ENCODE peak calls at places on chromosomes 6 and 20, in four cellular contexts. G, A, R and T are unnamed samples.

GRCh38 chr6:47446974-47447373 is 30.6 kb upstream of the CD2AP start:
- DNase-seq in G (no peak), A (peak), R (no peak), T (no peak)

GRCh38 chr6:45703041-45703739 is 312.5 kb downstream of the CLIC5 start:
- DNase-seq in G (peak), A (peak), R (no peak), T (peak)

GRCh38 chr6:132365319-132365907 is 35.9 kb downstream of the MOXD1 start:
- DNase-seq in G (no peak), A (no peak), R (no peak), T (no peak)

GRCh38 chr6:122755901-122756300 is 23.6 kb upstream of the FABP7 start:
- DNase-seq in G (no peak), A (no peak), R (no peak), T (no peak)

GRCh38 chr6:130674604-130675003 is 152.6 kb upstream of the SMLR1 start:
- DNase-seq in G (no peak), A (peak), R (no peak), T (peak)

GRCh38 chr6:106256201-106256968 is 69.2 kb downstream of the ATG5 start:
- DNase-seq in G (peak), A (peak), R (no peak), T (no peak)

GRCh38 chr20:24892931-24893330 is 56.1 kb upstream of the CST7 start:
- DNase-seq in G (no peak), A (no peak), R (no peak), T (no peak)

GRCh38 chr6:150899231-150899630 is 33.7 kb downstream of the MTHFD1L start:
- DNase-seq in G (no peak), A (no peak), R (no peak), T (no peak)

GRCh38 chr20:63861981-63862901 is 943 bp downstream of the ABHD16B start:
- DNase-seq in G (no peak), A (no peak), R (no peak), T (no peak)

GRCh38 chr6:120872262-120872578 is 462.1 kb downstream of the TBC1D32 start:
- DNase-seq in G (no peak), A (no peak), R (no peak), T (no peak)

GRCh38 chr6:2961491-2961890 is 9.9 kb downstream of the SERPINB6 start:
- DNase-seq in G (no peak), A (no peak), R (no peak), T (no peak)

GRCh38 chr6:71248866-71249265 is 39.7 kb upstream of the OGFRL1 start:
- DNase-seq in G (no peak), A (peak), R (no peak), T (no peak)

GRCh38 chr6:106048331-106048730 is 37.8 kb upstream of the PRDM1 start:
- DNase-seq in G (peak), A (peak), R (no peak), T (no peak)

GRCh38 chr20:7938058-7938457 is 2.2 kb downstream of the HAO1 start:
- DNase-seq in G (peak), A (peak), R (no peak), T (no peak)

GRCh38 chr6:13660273-13660672 is 45.1 kb downstream of the NOL7 start:
- DNase-seq in G (no peak), A (no peak), R (no peak), T (no peak)

GRCh38 chr6:1679691-1680068 is 70.0 kb downstream of the FOXC1 start:
- DNase-seq in G (peak), A (no peak), R (no peak), T (peak)

GRCh38 chr20:50467618-50468373 is 42.4 kb upstream of the PTPN1 start:
- DNase-seq in G (peak), A (peak), R (no peak), T (peak)

GRCh38 chr20:50286609-50287008 is 96.0 kb downstream of the CEBPB start:
- DNase-seq in G (peak), A (peak), R (peak), T (peak)

GRCh38 chr20:36305602-36306556 is at the start of gene DLGAP4:
- DNase-seq in G (no peak), A (no peak), R (no peak), T (no peak)

GRCh38 chr6:106608080-106608668 is 21.1 kb downstream of the RTN4IP1 start:
- DNase-seq in G (peak), A (peak), R (peak), T (peak)

GRCh38 chr6:1266686-1267056 is 45.2 kb upstream of the FOXQ1 start:
- DNase-seq in G (no peak), A (no peak), R (no peak), T (no peak)

GRCh38 chr6:34149831-34150400 is 4.0 kb upstream of the GRM4 start:
- DNase-seq in G (no peak), A (no peak), R (no peak), T (no peak)

GRCh38 chr20:46545077-46545826 is 5.2 kb downstream of the OCSTAMP start:
- DNase-seq in G (no peak), A (peak), R (peak), T (peak)

GRCh38 chr6:38212116-38212515 is 392.6 kb downstream of the ZFAND3 start:
- DNase-seq in G (no peak), A (no peak), R (no peak), T (no peak)

GRCh38 chr6:90066715-90067114 is 172.4 kb downstream of the GJA10 start:
- DNase-seq in G (no peak), A (no peak), R (peak), T (no peak)

GRCh38 chr6:152642578-152643375 is 5.6 kb upstream of the SYNE1 start:
- DNase-seq in G (peak), A (peak), R (peak), T (peak)

GRCh38 chr20:21357851-21358250 is 39.5 kb downstream of the NKX2-4 start:
- DNase-seq in G (no peak), A (no peak), R (no peak), T (peak)

GRCh38 chr20:25250508-25250907 is 2.6 kb downstream of the PYGB start:
- DNase-seq in G (no peak), A (no peak), R (no peak), T (no peak)

GRCh38 chr6:132252113-132252512 is 149.2 kb downstream of the MOXD1 start:
- DNase-seq in G (peak), A (peak), R (no peak), T (no peak)

GRCh38 chr6:20001286-20001685 is 164.1 kb downstream of the ID4 start:
- DNase-seq in G (no peak), A (peak), R (no peak), T (no peak)

GRCh38 chr6:27890351-27891299 is 21.6 kb downstream of the OR2B2 start:
- DNase-seq in G (peak), A (peak), R (peak), T (peak)

GRCh38 chr6:149978610-149979009 is 14.9 kb downstream of the ULBP1 start:
- DNase-seq in G (no peak), A (no peak), R (no peak), T (no peak)

GRCh38 chr6:15927531-15928230 is 201.2 kb upstream of the MYLIP start:
- DNase-seq in G (no peak), A (no peak), R (no peak), T (no peak)

GRCh38 chr20:50824137-50824536 is 29.3 kb downstream of the BCAS4 start:
- DNase-seq in G (no peak), A (peak), R (no peak), T (peak)

GRCh38 chr6:121436966-121437756 is 1.7 kb downstream of the GJA1 start:
- DNase-seq in G (peak), A (peak), R (no peak), T (peak)

GRCh38 chr20:34334654-34335407 is 28.2 kb upstream of the ITCH start:
- DNase-seq in G (peak), A (peak), R (no peak), T (no peak)

GRCh38 chr6:45619994-45620471 is 242.3 kb upstream of the SUPT3H start:
- DNase-seq in G (no peak), A (no peak), R (no peak), T (peak)

GRCh38 chr20:4138056-4138455 is 122.7 kb upstream of the RNF24 start:
- DNase-seq in G (no peak), A (no peak), R (no peak), T (no peak)

DNA sequence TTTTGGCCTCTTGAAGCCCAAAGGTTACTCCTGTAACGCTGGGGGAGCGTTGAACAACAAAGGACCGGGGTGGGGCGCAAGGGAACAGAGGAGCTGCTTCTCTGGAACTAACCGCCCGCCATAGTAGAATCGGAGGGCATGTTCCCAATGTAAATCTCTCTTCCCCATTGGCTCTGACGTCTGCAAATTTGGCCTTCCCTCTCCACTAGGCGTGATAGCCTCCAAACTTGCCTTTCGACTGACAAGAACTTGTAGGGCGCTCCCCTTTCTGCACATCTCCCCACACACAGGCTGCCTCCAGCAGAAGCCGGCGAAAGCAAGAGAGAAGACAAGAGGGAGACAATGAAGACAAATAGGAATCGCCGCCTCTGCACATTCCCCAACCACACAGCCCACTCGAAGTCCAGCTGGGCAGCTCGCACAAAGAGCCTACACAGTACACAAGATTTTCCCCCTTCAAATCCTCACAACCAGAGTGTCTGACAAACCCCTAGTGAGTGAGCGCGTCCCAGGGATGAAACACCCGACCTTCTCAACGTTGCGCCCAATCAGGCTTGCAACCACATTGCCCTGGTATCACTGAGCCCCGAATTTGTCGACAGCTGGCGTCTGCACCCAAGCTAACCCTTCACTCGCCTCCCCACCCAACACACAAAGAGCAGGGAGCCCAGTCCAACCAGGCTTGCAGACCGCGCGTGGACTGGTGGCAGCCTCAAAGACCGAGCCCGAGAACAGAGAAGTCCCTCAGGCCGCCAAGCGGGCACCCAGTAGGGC is 1.5 kb upstream of the COL12A1 start:
- DNase-seq in G (no peak), A (no peak), R (no peak), T (peak)
- H3K4me3 ChIP-seq in G (no peak), A (no peak), R (peak), T (peak)

DNA sequence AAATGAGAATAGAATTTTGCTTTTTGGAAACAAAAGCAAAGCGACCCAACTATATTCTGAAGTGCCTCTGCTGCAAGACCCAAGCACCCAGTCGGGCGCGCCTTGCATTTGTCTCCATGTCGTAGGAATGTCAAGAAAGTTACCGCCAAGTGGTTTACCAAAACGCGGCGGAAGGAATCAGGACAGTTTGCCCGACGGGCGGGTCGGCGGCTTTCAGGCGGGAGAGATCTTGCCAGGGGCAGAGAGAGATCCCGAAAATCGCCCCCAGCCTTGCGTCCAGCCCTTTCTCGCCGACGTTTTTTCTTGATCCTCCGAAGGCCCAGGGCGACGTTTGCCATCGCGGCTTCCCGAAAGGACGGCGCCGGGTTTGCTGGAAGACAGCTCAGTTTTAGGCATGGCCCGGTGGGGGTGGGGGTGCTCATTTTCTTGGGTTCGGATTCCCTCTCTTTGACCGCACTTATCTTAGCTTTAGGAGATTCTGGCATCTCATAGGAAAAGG is 3.9 kb upstream of the LIN28B start:
- DNase-seq in G (no peak), A (no peak), R (no peak), T (no peak)
- H3K4me3 ChIP-seq in G (no peak), A (no peak), R (no peak), T (no peak)

GRCh38 chr6:49915035-49915434 is 48.7 kb upstream of the CRISP1 start:
- DNase-seq in G (no peak), A (peak), R (no peak), T (no peak)

GRCh38 chr6:49911252-49911651 is 44.9 kb upstream of the CRISP1 start:
- DNase-seq in G (no peak), A (no peak), R (no peak), T (no peak)

GRCh38 chr6:49913656-49914055 is 47.3 kb upstream of the CRISP1 start:
- DNase-seq in G (no peak), A (peak), R (no peak), T (no peak)

GRCh38 chr6:49909508-49910047 is 43.2 kb upstream of the CRISP1 start:
- DNase-seq in G (no peak), A (no peak), R (no peak), T (no peak)

DNA sequence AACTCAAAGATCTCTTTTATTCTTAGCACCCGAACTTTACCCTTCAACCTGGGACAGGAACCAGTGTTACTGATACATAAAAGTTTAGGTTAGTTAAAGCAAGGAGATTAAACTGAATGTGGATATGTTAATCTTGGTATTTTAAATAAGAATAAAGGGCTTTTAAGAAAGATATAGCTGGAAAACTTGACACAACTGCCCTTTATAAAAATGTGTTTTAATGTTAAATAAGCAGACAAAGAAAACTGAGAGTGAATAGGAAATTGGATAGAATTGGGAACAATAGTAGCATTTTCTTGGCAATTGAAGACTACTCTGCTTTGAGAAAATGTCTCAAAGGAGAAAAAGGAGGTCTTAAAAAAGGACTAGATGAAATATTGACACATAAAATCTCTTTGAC is 45.9 kb upstream of the CRISP1 start:
- DNase-seq in G (no peak), A (no peak), R (no peak), T (no peak)
- H3K4me3 ChIP-seq in G (no peak), A (no peak), R (no peak), T (no peak)

GRCh38 chr6:6758915-6759654 is 170.6 kb downstream of the LY86 start:
- DNase-seq in G (peak), A (peak), R (no peak), T (peak)
- H3K4me3 ChIP-seq in G (no peak), A (no peak), R (no peak), T (peak)

DNA sequence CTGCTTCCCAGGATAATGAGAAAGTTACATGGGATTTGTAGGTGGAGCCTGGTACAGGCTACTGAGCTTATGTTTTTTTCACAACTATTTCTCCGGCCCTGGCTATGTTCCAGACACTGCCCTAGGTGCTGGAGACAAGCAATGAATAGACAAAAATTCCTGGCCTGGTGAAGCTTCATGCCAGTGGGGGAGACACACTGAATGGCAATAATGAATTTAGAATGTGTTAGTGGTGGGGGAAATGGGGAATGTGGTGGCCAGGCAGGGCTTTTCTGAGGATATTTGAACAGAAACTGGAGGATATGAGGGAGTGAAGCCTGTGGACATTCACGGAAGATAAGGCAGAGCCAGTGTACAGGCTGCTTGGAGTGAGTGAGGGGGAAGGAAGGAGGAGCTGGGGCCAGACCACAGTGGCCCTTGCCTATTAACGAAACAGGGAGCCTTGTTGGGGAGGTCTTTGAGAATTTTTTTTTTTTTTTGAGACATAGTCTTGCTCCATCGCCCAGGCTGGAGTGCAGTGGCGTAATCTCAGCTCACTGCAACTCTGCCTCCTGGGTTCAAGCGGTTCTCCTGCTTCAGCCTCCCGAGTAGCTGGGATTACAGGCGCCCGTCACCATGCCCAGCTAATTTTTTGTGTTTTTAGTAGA is 6.6 kb downstream of the FOXS1 start:
- DNase-seq in G (no peak), A (no peak), R (no peak), T (peak)
- H3K4me3 ChIP-seq in G (no peak), A (no peak), R (no peak), T (no peak)

DNA sequence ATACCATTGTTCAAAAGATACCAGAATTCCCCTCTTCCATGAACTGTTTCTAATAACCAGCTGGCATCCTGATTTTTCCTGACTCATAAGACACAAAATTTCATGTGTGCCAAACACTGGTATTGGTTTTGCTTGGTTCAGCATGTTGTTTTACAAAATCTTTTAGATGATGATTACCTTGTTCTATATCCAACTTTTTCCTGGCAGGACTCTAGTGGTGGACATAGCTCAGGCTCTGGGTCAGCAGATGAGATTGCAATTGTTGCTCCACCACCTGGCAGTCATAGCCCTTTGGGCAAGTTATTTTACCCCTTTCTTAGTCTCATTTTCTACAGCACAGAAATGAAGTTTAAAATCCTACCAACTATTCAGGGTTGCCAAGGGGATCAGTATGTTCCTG is 6.2 kb downstream of the TRIM38 start:
- DNase-seq in G (no peak), A (no peak), R (peak), T (peak)
- H3K4me3 ChIP-seq in G (no peak), A (no peak), R (no peak), T (no peak)

GRCh38 chr6:56527934-56528333 is 114.8 kb downstream of the DST start:
- DNase-seq in G (no peak), A (peak), R (no peak), T (no peak)

GRCh38 chr6:56522871-56523270 is 119.8 kb downstream of the DST start:
- DNase-seq in G (no peak), A (no peak), R (no peak), T (no peak)

GRCh38 chr6:56525976-56526375 is 116.7 kb downstream of the DST start:
- DNase-seq in G (no peak), A (no peak), R (no peak), T (no peak)

GRCh38 chr6:56526860-56527544 is 115.7 kb downstream of the DST start:
- DNase-seq in G (no peak), A (no peak), R (no peak), T (no peak)

DNA sequence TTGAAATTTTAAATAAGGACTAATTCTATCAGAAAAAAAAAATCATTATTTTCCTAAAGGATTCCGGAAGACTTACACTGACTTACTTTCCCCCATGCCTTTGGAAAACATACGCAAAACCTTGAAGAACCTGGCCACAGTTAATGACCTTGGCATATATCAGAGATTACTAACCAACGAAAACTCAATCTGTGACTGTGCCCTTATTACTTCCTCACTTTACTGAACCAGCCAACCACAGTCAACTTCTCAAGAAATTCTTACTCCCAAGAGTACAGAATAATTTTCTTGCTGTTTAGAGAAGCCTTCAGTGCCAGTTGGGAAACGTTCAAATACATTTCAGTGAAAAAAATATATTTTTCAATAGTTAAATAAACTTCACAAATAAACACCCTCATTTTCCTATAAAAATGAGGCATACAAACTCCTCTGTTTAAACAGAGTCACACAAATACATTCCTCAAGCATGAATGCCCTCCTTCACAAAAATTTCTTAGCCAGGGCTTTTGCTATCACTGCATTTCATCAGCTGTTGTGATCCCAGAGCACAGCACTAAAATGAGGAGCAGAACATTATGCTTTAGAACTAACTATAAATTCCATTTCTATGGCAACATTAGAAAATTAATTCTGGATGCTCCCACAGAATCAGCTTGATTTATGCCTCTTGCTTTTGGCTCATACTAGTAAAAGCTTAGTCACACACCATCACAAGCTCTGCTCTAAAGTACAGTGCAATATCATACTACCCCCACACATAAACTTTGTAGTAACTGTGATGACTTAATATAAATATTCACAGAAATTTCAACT is 117.6 kb downstream of the DST start:
- DNase-seq in G (peak), A (no peak), R (peak), T (peak)
- H3K4me3 ChIP-seq in G (no peak), A (no peak), R (no peak), T (no peak)

GRCh38 chr6:98946266-98946817 is 1.4 kb downstream of the FBXL4 start:
- DNase-seq in G (no peak), A (no peak), R (no peak), T (no peak)
- H3K4me3 ChIP-seq in G (peak), A (peak), R (peak), T (peak)